ENCODE peak calls at places on chromosomes 2 and 18, in nine cellular contexts. One of them, this sample, is unnamed.

GRCh38 chr2:210324458-210324857 is 9.5 kb upstream of the MYL1 start:
- DNase-seq in activated T-cell treated with anti-CD3 and anti-CD28 coated beads for 1 hour: no peak
- DNase-seq in stimulated activated CD4-positive, alpha-beta T cell treated with anti-CD3 and anti-CD28 coated beads, Interleukin-15, amount 100 ng/mL, for 1 hour: no peak
- DNase-seq in Peyer's patch: no peak
- DNase-seq in amygdala: no peak
- DNase-seq in NCI-H1417: no peak
- DNase-seq in GM20000: no peak
- DNase-seq in cardiac septum: no peak
- DNase-seq in cardiac fibroblast: no peak
- DNase-seq in this sample: no peak

GRCh38 chr2:232587527-232587926 is 37.0 kb downstream of the EIF4E2 start:
- DNase-seq in activated T-cell treated with anti-CD3 and anti-CD28 coated beads for 1 hour: no peak
- DNase-seq in stimulated activated CD4-positive, alpha-beta T cell treated with anti-CD3 and anti-CD28 coated beads, Interleukin-15, amount 100 ng/mL, for 1 hour: no peak
- DNase-seq in Peyer's patch: no peak
- DNase-seq in amygdala: no peak
- DNase-seq in NCI-H1417: no peak
- DNase-seq in GM20000: no peak
- DNase-seq in cardiac septum: peak
- DNase-seq in cardiac fibroblast: no peak
- DNase-seq in this sample: no peak

GRCh38 chr2:222483513-222484039 is 59.2 kb downstream of the SGPP2 start:
- DNase-seq in activated T-cell treated with anti-CD3 and anti-CD28 coated beads for 1 hour: no peak
- DNase-seq in stimulated activated CD4-positive, alpha-beta T cell treated with anti-CD3 and anti-CD28 coated beads, Interleukin-15, amount 100 ng/mL, for 1 hour: no peak
- DNase-seq in Peyer's patch: no peak
- DNase-seq in amygdala: no peak
- DNase-seq in NCI-H1417: peak
- DNase-seq in GM20000: no peak
- DNase-seq in cardiac septum: no peak
- DNase-seq in cardiac fibroblast: no peak
- DNase-seq in this sample: no peak

GRCh38 chr2:70981866-70982810 is 3.7 kb downstream of the ANKRD53 start:
- DNase-seq in activated T-cell treated with anti-CD3 and anti-CD28 coated beads for 1 hour: no peak
- DNase-seq in stimulated activated CD4-positive, alpha-beta T cell treated with anti-CD3 and anti-CD28 coated beads, Interleukin-15, amount 100 ng/mL, for 1 hour: no peak
- DNase-seq in Peyer's patch: no peak
- DNase-seq in amygdala: no peak
- DNase-seq in NCI-H1417: no peak
- DNase-seq in GM20000: no peak
- DNase-seq in cardiac septum: peak
- DNase-seq in cardiac fibroblast: no peak
- DNase-seq in this sample: no peak

GRCh38 chr2:241810304-241811208 is 1.6 kb downstream of the NEU4 start:
- DNase-seq in activated T-cell treated with anti-CD3 and anti-CD28 coated beads for 1 hour: no peak
- DNase-seq in stimulated activated CD4-positive, alpha-beta T cell treated with anti-CD3 and anti-CD28 coated beads, Interleukin-15, amount 100 ng/mL, for 1 hour: no peak
- DNase-seq in Peyer's patch: no peak
- DNase-seq in amygdala: no peak
- DNase-seq in NCI-H1417: no peak
- DNase-seq in GM20000: peak
- DNase-seq in cardiac septum: peak
- DNase-seq in cardiac fibroblast: no peak
- DNase-seq in this sample: no peak

GRCh38 chr18:23369231-23369630 is 83.9 kb upstream of the RIOK3 start:
- DNase-seq in activated T-cell treated with anti-CD3 and anti-CD28 coated beads for 1 hour: no peak
- DNase-seq in stimulated activated CD4-positive, alpha-beta T cell treated with anti-CD3 and anti-CD28 coated beads, Interleukin-15, amount 100 ng/mL, for 1 hour: no peak
- DNase-seq in Peyer's patch: no peak
- DNase-seq in amygdala: no peak
- DNase-seq in NCI-H1417: no peak
- DNase-seq in GM20000: no peak
- DNase-seq in cardiac septum: no peak
- DNase-seq in cardiac fibroblast: no peak
- DNase-seq in this sample: no peak

GRCh38 chr2:50694798-50695197 is 337.1 kb downstream of the NRXN1 start:
- DNase-seq in activated T-cell treated with anti-CD3 and anti-CD28 coated beads for 1 hour: no peak
- DNase-seq in stimulated activated CD4-positive, alpha-beta T cell treated with anti-CD3 and anti-CD28 coated beads, Interleukin-15, amount 100 ng/mL, for 1 hour: no peak
- DNase-seq in Peyer's patch: no peak
- DNase-seq in amygdala: no peak
- DNase-seq in NCI-H1417: peak
- DNase-seq in GM20000: no peak
- DNase-seq in cardiac septum: no peak
- DNase-seq in cardiac fibroblast: no peak
- DNase-seq in this sample: no peak

GRCh38 chr2:47007826-47008225 is 92.2 kb upstream of the MCFD2 start:
- DNase-seq in activated T-cell treated with anti-CD3 and anti-CD28 coated beads for 1 hour: no peak
- DNase-seq in stimulated activated CD4-positive, alpha-beta T cell treated with anti-CD3 and anti-CD28 coated beads, Interleukin-15, amount 100 ng/mL, for 1 hour: no peak
- DNase-seq in Peyer's patch: no peak
- DNase-seq in amygdala: no peak
- DNase-seq in NCI-H1417: no peak
- DNase-seq in GM20000: no peak
- DNase-seq in cardiac septum: no peak
- DNase-seq in cardiac fibroblast: no peak
- DNase-seq in this sample: no peak

GRCh38 chr2:241199286-241199685 is 10.8 kb downstream of the ANO7 start:
- DNase-seq in activated T-cell treated with anti-CD3 and anti-CD28 coated beads for 1 hour: no peak
- DNase-seq in stimulated activated CD4-positive, alpha-beta T cell treated with anti-CD3 and anti-CD28 coated beads, Interleukin-15, amount 100 ng/mL, for 1 hour: no peak
- DNase-seq in Peyer's patch: no peak
- DNase-seq in amygdala: no peak
- DNase-seq in NCI-H1417: no peak
- DNase-seq in GM20000: no peak
- DNase-seq in cardiac septum: no peak
- DNase-seq in cardiac fibroblast: no peak
- DNase-seq in this sample: no peak

GRCh38 chr18:44969214-44969842 is 288.6 kb downstream of the SETBP1 start:
- DNase-seq in activated T-cell treated with anti-CD3 and anti-CD28 coated beads for 1 hour: no peak
- DNase-seq in stimulated activated CD4-positive, alpha-beta T cell treated with anti-CD3 and anti-CD28 coated beads, Interleukin-15, amount 100 ng/mL, for 1 hour: no peak
- DNase-seq in Peyer's patch: no peak
- DNase-seq in amygdala: no peak
- DNase-seq in NCI-H1417: no peak
- DNase-seq in GM20000: no peak
- DNase-seq in cardiac septum: no peak
- DNase-seq in cardiac fibroblast: no peak
- DNase-seq in this sample: no peak

GRCh38 chr2:74037379-74037860 is 52.7 kb downstream of the TET3 start:
- DNase-seq in activated T-cell treated with anti-CD3 and anti-CD28 coated beads for 1 hour: no peak
- DNase-seq in stimulated activated CD4-positive, alpha-beta T cell treated with anti-CD3 and anti-CD28 coated beads, Interleukin-15, amount 100 ng/mL, for 1 hour: no peak
- DNase-seq in Peyer's patch: no peak
- DNase-seq in amygdala: no peak
- DNase-seq in NCI-H1417: no peak
- DNase-seq in GM20000: peak
- DNase-seq in cardiac septum: no peak
- DNase-seq in cardiac fibroblast: peak
- DNase-seq in this sample: no peak

GRCh38 chr2:24783641-24784040 is 9.6 kb downstream of the PTRHD1 start:
- DNase-seq in activated T-cell treated with anti-CD3 and anti-CD28 coated beads for 1 hour: no peak
- DNase-seq in stimulated activated CD4-positive, alpha-beta T cell treated with anti-CD3 and anti-CD28 coated beads, Interleukin-15, amount 100 ng/mL, for 1 hour: no peak
- DNase-seq in Peyer's patch: no peak
- DNase-seq in amygdala: no peak
- DNase-seq in NCI-H1417: no peak
- DNase-seq in GM20000: no peak
- DNase-seq in cardiac septum: no peak
- DNase-seq in cardiac fibroblast: no peak
- DNase-seq in this sample: no peak

GRCh38 chr2:113105047-113105446 is 22.4 kb upstream of the IL1RN start:
- DNase-seq in activated T-cell treated with anti-CD3 and anti-CD28 coated beads for 1 hour: no peak
- DNase-seq in stimulated activated CD4-positive, alpha-beta T cell treated with anti-CD3 and anti-CD28 coated beads, Interleukin-15, amount 100 ng/mL, for 1 hour: no peak
- DNase-seq in Peyer's patch: no peak
- DNase-seq in amygdala: no peak
- DNase-seq in NCI-H1417: no peak
- DNase-seq in GM20000: no peak
- DNase-seq in cardiac septum: no peak
- DNase-seq in cardiac fibroblast: peak
- DNase-seq in this sample: no peak

GRCh38 chr2:236985940-236986339 is 99.7 kb upstream of the COPS8 start:
- DNase-seq in activated T-cell treated with anti-CD3 and anti-CD28 coated beads for 1 hour: no peak
- DNase-seq in stimulated activated CD4-positive, alpha-beta T cell treated with anti-CD3 and anti-CD28 coated beads, Interleukin-15, amount 100 ng/mL, for 1 hour: no peak
- DNase-seq in Peyer's patch: no peak
- DNase-seq in amygdala: no peak
- DNase-seq in NCI-H1417: no peak
- DNase-seq in GM20000: no peak
- DNase-seq in cardiac septum: no peak
- DNase-seq in cardiac fibroblast: no peak
- DNase-seq in this sample: no peak

GRCh38 chr2:68463287-68463877 is 3.7 kb downstream of the FBXO48 start:
- DNase-seq in activated T-cell treated with anti-CD3 and anti-CD28 coated beads for 1 hour: no peak
- DNase-seq in stimulated activated CD4-positive, alpha-beta T cell treated with anti-CD3 and anti-CD28 coated beads, Interleukin-15, amount 100 ng/mL, for 1 hour: no peak
- DNase-seq in Peyer's patch: no peak
- DNase-seq in amygdala: no peak
- DNase-seq in NCI-H1417: peak
- DNase-seq in GM20000: peak
- DNase-seq in cardiac septum: no peak
- DNase-seq in cardiac fibroblast: peak
- DNase-seq in this sample: no peak

GRCh38 chr18:75029456-75029855 is 179.5 kb downstream of the PTGR3 start:
- DNase-seq in activated T-cell treated with anti-CD3 and anti-CD28 coated beads for 1 hour: no peak
- DNase-seq in stimulated activated CD4-positive, alpha-beta T cell treated with anti-CD3 and anti-CD28 coated beads, Interleukin-15, amount 100 ng/mL, for 1 hour: no peak
- DNase-seq in Peyer's patch: no peak
- DNase-seq in amygdala: no peak
- DNase-seq in NCI-H1417: no peak
- DNase-seq in GM20000: no peak
- DNase-seq in cardiac septum: no peak
- DNase-seq in cardiac fibroblast: no peak
- DNase-seq in this sample: no peak

GRCh38 chr18:13439475-13439874 is 220.9 kb downstream of the LDLRAD4 start:
- DNase-seq in activated T-cell treated with anti-CD3 and anti-CD28 coated beads for 1 hour: no peak
- DNase-seq in stimulated activated CD4-positive, alpha-beta T cell treated with anti-CD3 and anti-CD28 coated beads, Interleukin-15, amount 100 ng/mL, for 1 hour: no peak
- DNase-seq in Peyer's patch: no peak
- DNase-seq in amygdala: no peak
- DNase-seq in NCI-H1417: no peak
- DNase-seq in GM20000: no peak
- DNase-seq in cardiac septum: no peak
- DNase-seq in cardiac fibroblast: no peak
- DNase-seq in this sample: no peak

GRCh38 chr2:142673836-142674235 is 203.6 kb upstream of the KYNU start:
- DNase-seq in activated T-cell treated with anti-CD3 and anti-CD28 coated beads for 1 hour: no peak
- DNase-seq in stimulated activated CD4-positive, alpha-beta T cell treated with anti-CD3 and anti-CD28 coated beads, Interleukin-15, amount 100 ng/mL, for 1 hour: no peak
- DNase-seq in Peyer's patch: no peak
- DNase-seq in amygdala: no peak
- DNase-seq in NCI-H1417: no peak
- DNase-seq in GM20000: no peak
- DNase-seq in cardiac septum: no peak
- DNase-seq in cardiac fibroblast: no peak
- DNase-seq in this sample: no peak

GRCh38 chr2:46296216-46296839 is 879 bp upstream of the EPAS1 start:
- DNase-seq in activated T-cell treated with anti-CD3 and anti-CD28 coated beads for 1 hour: no peak
- DNase-seq in stimulated activated CD4-positive, alpha-beta T cell treated with anti-CD3 and anti-CD28 coated beads, Interleukin-15, amount 100 ng/mL, for 1 hour: no peak
- DNase-seq in Peyer's patch: no peak
- DNase-seq in amygdala: no peak
- DNase-seq in NCI-H1417: no peak
- DNase-seq in GM20000: peak
- DNase-seq in cardiac septum: no peak
- DNase-seq in cardiac fibroblast: no peak
- DNase-seq in this sample: no peak

GRCh38 chr2:171531291-171531690 is 9.0 kb downstream of the CYBRD1 start:
- DNase-seq in activated T-cell treated with anti-CD3 and anti-CD28 coated beads for 1 hour: no peak
- DNase-seq in stimulated activated CD4-positive, alpha-beta T cell treated with anti-CD3 and anti-CD28 coated beads, Interleukin-15, amount 100 ng/mL, for 1 hour: no peak
- DNase-seq in Peyer's patch: no peak
- DNase-seq in amygdala: no peak
- DNase-seq in NCI-H1417: no peak
- DNase-seq in GM20000: no peak
- DNase-seq in cardiac septum: no peak
- DNase-seq in cardiac fibroblast: peak
- DNase-seq in this sample: no peak

GRCh38 chr2:74391209-74391579 is 11.1 kb upstream of the DCTN1 start:
- DNase-seq in activated T-cell treated with anti-CD3 and anti-CD28 coated beads for 1 hour: no peak
- DNase-seq in stimulated activated CD4-positive, alpha-beta T cell treated with anti-CD3 and anti-CD28 coated beads, Interleukin-15, amount 100 ng/mL, for 1 hour: no peak
- DNase-seq in Peyer's patch: no peak
- DNase-seq in amygdala: no peak
- DNase-seq in NCI-H1417: no peak
- DNase-seq in GM20000: no peak
- DNase-seq in cardiac septum: no peak
- DNase-seq in cardiac fibroblast: no peak
- DNase-seq in this sample: no peak

GRCh38 chr18:79533146-79533545 is 137.4 kb downstream of the NFATC1 start:
- DNase-seq in activated T-cell treated with anti-CD3 and anti-CD28 coated beads for 1 hour: no peak
- DNase-seq in stimulated activated CD4-positive, alpha-beta T cell treated with anti-CD3 and anti-CD28 coated beads, Interleukin-15, amount 100 ng/mL, for 1 hour: no peak
- DNase-seq in Peyer's patch: no peak
- DNase-seq in amygdala: no peak
- DNase-seq in NCI-H1417: no peak
- DNase-seq in GM20000: no peak
- DNase-seq in cardiac septum: peak
- DNase-seq in cardiac fibroblast: no peak
- DNase-seq in this sample: no peak

GRCh38 chr18:33316146-33316587 is 124.4 kb downstream of the CCDC178 start:
- DNase-seq in activated T-cell treated with anti-CD3 and anti-CD28 coated beads for 1 hour: no peak
- DNase-seq in stimulated activated CD4-positive, alpha-beta T cell treated with anti-CD3 and anti-CD28 coated beads, Interleukin-15, amount 100 ng/mL, for 1 hour: no peak
- DNase-seq in Peyer's patch: no peak
- DNase-seq in amygdala: no peak
- DNase-seq in NCI-H1417: no peak
- DNase-seq in GM20000: no peak
- DNase-seq in cardiac septum: no peak
- DNase-seq in cardiac fibroblast: no peak
- DNase-seq in this sample: no peak

GRCh38 chr2:152098798-152099654 is at the start of gene CACNB4:
- DNase-seq in activated T-cell treated with anti-CD3 and anti-CD28 coated beads for 1 hour: no peak
- DNase-seq in stimulated activated CD4-positive, alpha-beta T cell treated with anti-CD3 and anti-CD28 coated beads, Interleukin-15, amount 100 ng/mL, for 1 hour: no peak
- DNase-seq in Peyer's patch: no peak
- DNase-seq in amygdala: no peak
- DNase-seq in NCI-H1417: peak
- DNase-seq in GM20000: peak
- DNase-seq in cardiac septum: no peak
- DNase-seq in cardiac fibroblast: peak
- DNase-seq in this sample: no peak

GRCh38 chr18:9055185-9055584 is 47.3 kb upstream of the NDUFV2 start:
- DNase-seq in activated T-cell treated with anti-CD3 and anti-CD28 coated beads for 1 hour: no peak
- DNase-seq in stimulated activated CD4-positive, alpha-beta T cell treated with anti-CD3 and anti-CD28 coated beads, Interleukin-15, amount 100 ng/mL, for 1 hour: no peak
- DNase-seq in Peyer's patch: no peak
- DNase-seq in amygdala: no peak
- DNase-seq in NCI-H1417: no peak
- DNase-seq in GM20000: peak
- DNase-seq in cardiac septum: no peak
- DNase-seq in cardiac fibroblast: peak
- DNase-seq in this sample: peak

GRCh38 chr18:48866028-48866733 is 84.6 kb downstream of the SMAD7 start:
- DNase-seq in activated T-cell treated with anti-CD3 and anti-CD28 coated beads for 1 hour: no peak
- DNase-seq in stimulated activated CD4-positive, alpha-beta T cell treated with anti-CD3 and anti-CD28 coated beads, Interleukin-15, amount 100 ng/mL, for 1 hour: no peak
- DNase-seq in Peyer's patch: no peak
- DNase-seq in amygdala: no peak
- DNase-seq in NCI-H1417: peak
- DNase-seq in GM20000: no peak
- DNase-seq in cardiac septum: no peak
- DNase-seq in cardiac fibroblast: peak
- DNase-seq in this sample: peak

GRCh38 chr18:54209471-54210180 is 14.8 kb downstream of the MBD2 start:
- DNase-seq in activated T-cell treated with anti-CD3 and anti-CD28 coated beads for 1 hour: no peak
- DNase-seq in stimulated activated CD4-positive, alpha-beta T cell treated with anti-CD3 and anti-CD28 coated beads, Interleukin-15, amount 100 ng/mL, for 1 hour: no peak
- DNase-seq in Peyer's patch: no peak
- DNase-seq in amygdala: no peak
- DNase-seq in NCI-H1417: no peak
- DNase-seq in GM20000: peak
- DNase-seq in cardiac septum: no peak
- DNase-seq in cardiac fibroblast: peak
- DNase-seq in this sample: no peak

GRCh38 chr2:157087373-157088005 is 170.0 kb upstream of the GALNT5 start:
- DNase-seq in activated T-cell treated with anti-CD3 and anti-CD28 coated beads for 1 hour: no peak
- DNase-seq in stimulated activated CD4-positive, alpha-beta T cell treated with anti-CD3 and anti-CD28 coated beads, Interleukin-15, amount 100 ng/mL, for 1 hour: no peak
- DNase-seq in Peyer's patch: no peak
- DNase-seq in amygdala: no peak
- DNase-seq in NCI-H1417: no peak
- DNase-seq in GM20000: no peak
- DNase-seq in cardiac septum: no peak
- DNase-seq in cardiac fibroblast: peak
- DNase-seq in this sample: no peak

GRCh38 chr18:61322265-61322873 is 10.9 kb upstream of the CDH20 start:
- DNase-seq in activated T-cell treated with anti-CD3 and anti-CD28 coated beads for 1 hour: no peak
- DNase-seq in stimulated activated CD4-positive, alpha-beta T cell treated with anti-CD3 and anti-CD28 coated beads, Interleukin-15, amount 100 ng/mL, for 1 hour: no peak
- DNase-seq in Peyer's patch: peak
- DNase-seq in amygdala: no peak
- DNase-seq in NCI-H1417: peak
- DNase-seq in GM20000: peak
- DNase-seq in cardiac septum: no peak
- DNase-seq in cardiac fibroblast: peak
- DNase-seq in this sample: no peak

GRCh38 chr18:31393286-31393685 is 16.7 kb downstream of the DSG4 start:
- DNase-seq in activated T-cell treated with anti-CD3 and anti-CD28 coated beads for 1 hour: no peak
- DNase-seq in stimulated activated CD4-positive, alpha-beta T cell treated with anti-CD3 and anti-CD28 coated beads, Interleukin-15, amount 100 ng/mL, for 1 hour: no peak
- DNase-seq in Peyer's patch: no peak
- DNase-seq in amygdala: no peak
- DNase-seq in NCI-H1417: no peak
- DNase-seq in GM20000: no peak
- DNase-seq in cardiac septum: no peak
- DNase-seq in cardiac fibroblast: no peak
- DNase-seq in this sample: no peak

GRCh38 chr2:68103026-68103425 is 40.2 kb upstream of the C1D start:
- DNase-seq in activated T-cell treated with anti-CD3 and anti-CD28 coated beads for 1 hour: no peak
- DNase-seq in stimulated activated CD4-positive, alpha-beta T cell treated with anti-CD3 and anti-CD28 coated beads, Interleukin-15, amount 100 ng/mL, for 1 hour: no peak
- DNase-seq in Peyer's patch: no peak
- DNase-seq in amygdala: no peak
- DNase-seq in NCI-H1417: no peak
- DNase-seq in GM20000: no peak
- DNase-seq in cardiac septum: no peak
- DNase-seq in cardiac fibroblast: peak
- DNase-seq in this sample: no peak